ENCODE peak calls at places on chromosome 6, in five cellular contexts. V is ovary; S is neural progenitor cell; I is PC-9; G is CD8-positive, alpha-beta T cell. X is an unnamed sample. For H3K4me1, the result is how much of the 10 kb centered on the place peaks cover.

GRCh38 chr6:119079288-119079809 is 885 bp upstream of the FAM184A start:
- DNase-seq in G (no peak), I (no peak), V (no peak), S (no peak), X (no peak)

GRCh38 chr6:118968416-118968815 is 33.5 kb upstream of the MCM9 start:
- DNase-seq in V (no peak), G (no peak), S (peak), I (no peak), X (no peak)

GRCh38 chr6:139996253-139996834 is 621.9 kb upstream of the CITED2 start:
- DNase-seq in V (no peak), I (no peak), S (peak), G (no peak), X (no peak)

GRCh38 chr6:118216751-118217150 is 309.7 kb downstream of the SLC35F1 start:
- DNase-seq in V (no peak), S (no peak), G (no peak), I (no peak), X (no peak)

GRCh38 chr6:129102741-129103140 is 219.8 kb downstream of the LAMA2 start:
- DNase-seq in V (peak), I (no peak), S (peak), G (no peak), X (peak)

GRCh38 chr6:21533678-21534077 is 59.9 kb upstream of the SOX4 start:
- DNase-seq in V (no peak), G (no peak), S (no peak), I (no peak), X (no peak)

GRCh38 chr6:127083231-127084015 is 35.0 kb upstream of the RSPO3 start:
- DNase-seq in V (no peak), I (no peak), S (no peak), G (no peak), X (no peak)

GRCh38 chr6:83827050-83827449 is 26.1 kb upstream of the RIPPLY2 start:
- DNase-seq in G (no peak), I (no peak), V (no peak), S (peak), X (no peak)

GRCh38 chr6:118771253-118771652 is 119.9 kb upstream of the CEP85L start:
- DNase-seq in V (no peak), S (no peak), G (no peak), I (no peak), X (no peak)

GRCh38 chr6:105272783-105273182 is 93.0 kb upstream of the POPDC3 start:
- DNase-seq in S (peak), G (no peak), V (peak), I (peak), X (no peak)

GRCh38 chr6:4370066-4370465 is 234.7 kb upstream of the ECI2 start:
- DNase-seq in V (no peak), G (no peak), I (no peak), S (no peak), X (no peak)
- H3K27ac ChIP-seq in V (no peak), G (no peak), I (peak), S (no peak), X (no peak)

GRCh38 chr6:135605278-135605790 is 107.8 kb upstream of the AHI1 start:
- DNase-seq in G (no peak), S (no peak), I (no peak), V (no peak), X (no peak)

GRCh38 chr6:135603249-135603648 is 105.7 kb upstream of the AHI1 start:
- DNase-seq in I (no peak), G (no peak), V (no peak), S (no peak), X (no peak)

GRCh38 chr6:135604035-135604865 is 106.7 kb upstream of the AHI1 start:
- DNase-seq in V (no peak), G (no peak), S (no peak), I (no peak), X (no peak)

GRCh38 chr6:135606392-135606791 is 108.9 kb upstream of the AHI1 start:
- DNase-seq in V (no peak), G (no peak), S (no peak), I (no peak), X (no peak)

GRCh38 chr6:135608031-135608430 is 110.5 kb upstream of the AHI1 start:
- DNase-seq in S (no peak), I (no peak), V (no peak), G (no peak), X (no peak)
- H3K4me1 ChIP-seq in S (under half), I (under half), V (under half), G (under half), X (under half)

GRCh38 chr6:142300758-142301251 is 1.0 kb upstream of the ADGRG6 start:
- DNase-seq in S (peak), G (no peak), I (peak), V (no peak), X (no peak)

GRCh38 chr6:142303191-142303564 is 1.4 kb downstream of the ADGRG6 start:
- DNase-seq in V (no peak), S (no peak), G (no peak), I (no peak), X (no peak)

GRCh38 chr6:142301421-142302391 is at the start of gene ADGRG6:
- DNase-seq in I (peak), V (no peak), G (no peak), S (peak), X (peak)

GRCh38 chr6:142304241-142304640 is 2.4 kb downstream of the ADGRG6 start:
- DNase-seq in G (no peak), I (no peak), V (no peak), S (no peak), X (no peak)

GRCh38 chr6:142302427-142303190 is 802 bp downstream of the ADGRG6 start:
- DNase-seq in S (no peak), V (no peak), G (no peak), I (peak), X (no peak)
- H3K27ac ChIP-seq in S (no peak), V (no peak), G (no peak), I (peak), X (no peak)

GRCh38 chr6:112044856-112045255 is 9.0 kb upstream of the CCN6 start:
- DNase-seq in G (no peak), V (no peak), S (no peak), I (no peak), X (no peak)

GRCh38 chr6:112040933-112041332 is 13.0 kb upstream of the CCN6 start:
- DNase-seq in I (no peak), G (no peak), V (no peak), S (no peak), X (no peak)

GRCh38 chr6:112043032-112044007 is 10.6 kb upstream of the CCN6 start:
- DNase-seq in V (peak), G (peak), I (peak), S (peak), X (peak)

GRCh38 chr6:112041535-112041934 is 12.4 kb upstream of the CCN6 start:
- DNase-seq in V (no peak), G (no peak), S (no peak), I (no peak), X (no peak)

DNA sequence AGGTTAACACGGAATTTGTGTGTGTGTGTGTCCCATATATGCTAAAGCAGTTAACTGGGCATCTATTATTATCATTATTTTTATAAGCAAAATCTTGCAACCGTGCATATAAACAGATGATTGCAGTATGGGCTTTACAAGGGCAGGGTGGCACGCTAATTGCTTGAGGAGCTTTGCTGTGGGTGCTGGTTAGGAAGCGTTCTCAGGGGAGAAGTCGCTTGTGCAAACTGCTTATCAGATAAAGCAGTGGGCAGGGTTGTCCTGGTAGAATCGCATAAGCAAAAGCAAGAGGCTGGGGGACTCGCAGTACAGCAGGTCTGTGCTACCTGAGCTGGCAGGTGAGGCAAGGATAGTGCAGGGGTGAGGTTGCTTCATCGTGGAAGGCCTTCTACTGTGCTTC is 9.7 kb upstream of the CCN6 start:
- DNase-seq in S (no peak), I (no peak), V (no peak), G (no peak), X (no peak)
- H3K4me1 ChIP-seq in S (under half), I (under half), V (under half), G (under half), X (under half)

DNA sequence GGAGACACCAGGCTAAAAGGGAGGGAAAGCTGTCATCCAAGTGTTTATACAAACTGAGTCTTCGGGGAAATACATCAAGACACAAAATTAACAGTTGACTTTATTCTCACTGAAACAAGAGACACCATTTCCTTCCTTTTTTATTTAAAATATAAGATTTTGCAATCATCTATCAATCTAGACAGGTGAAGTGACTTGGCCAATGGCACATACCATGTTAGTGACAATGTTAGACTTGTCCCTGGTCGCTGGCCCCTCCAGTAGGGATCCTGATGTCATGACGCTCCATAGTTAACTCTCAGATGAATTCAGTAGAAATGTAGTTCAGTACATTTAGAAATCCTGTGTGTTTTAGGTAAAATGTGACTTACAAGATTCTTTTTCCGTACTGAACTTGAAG is 2.9 kb downstream of the SASH1 start:
- DNase-seq in V (no peak), G (no peak), I (no peak), S (no peak), X (no peak)
- H3K27ac ChIP-seq in V (no peak), G (no peak), I (no peak), S (no peak), X (peak)

DNA sequence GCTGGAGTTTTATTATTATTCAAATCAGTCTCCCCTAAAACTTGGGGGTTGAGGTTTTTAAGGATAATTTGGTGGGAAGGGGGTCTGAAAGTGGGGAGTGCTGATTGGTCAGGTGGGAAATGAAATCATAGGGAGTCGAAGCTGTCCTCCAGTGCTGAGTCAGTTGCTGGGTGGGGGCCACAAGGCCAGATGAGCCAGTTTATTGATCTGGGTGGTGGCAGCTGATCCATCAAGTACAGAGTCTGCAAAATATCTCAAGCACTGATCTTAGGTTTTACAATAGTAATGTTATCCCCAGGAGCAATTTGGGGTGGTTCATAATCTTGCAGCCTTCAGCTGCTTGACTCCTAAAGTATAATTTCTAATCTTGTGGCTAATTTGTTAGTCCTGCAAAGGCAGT is 146.0 kb upstream of the SPACA1 start:
- DNase-seq in V (no peak), S (no peak), G (no peak), I (no peak), X (no peak)
- H3K4me1 ChIP-seq in V (under half), S (under half), G (under half), I (under half), X (under half)

GRCh38 chr6:27156874-27157460 is 90.5 kb upstream of the PRSS16 start:
- DNase-seq in S (peak), V (no peak), I (no peak), G (no peak), X (no peak)
- H3K27ac ChIP-seq in S (no peak), V (no peak), I (peak), G (peak), X (no peak)

DNA sequence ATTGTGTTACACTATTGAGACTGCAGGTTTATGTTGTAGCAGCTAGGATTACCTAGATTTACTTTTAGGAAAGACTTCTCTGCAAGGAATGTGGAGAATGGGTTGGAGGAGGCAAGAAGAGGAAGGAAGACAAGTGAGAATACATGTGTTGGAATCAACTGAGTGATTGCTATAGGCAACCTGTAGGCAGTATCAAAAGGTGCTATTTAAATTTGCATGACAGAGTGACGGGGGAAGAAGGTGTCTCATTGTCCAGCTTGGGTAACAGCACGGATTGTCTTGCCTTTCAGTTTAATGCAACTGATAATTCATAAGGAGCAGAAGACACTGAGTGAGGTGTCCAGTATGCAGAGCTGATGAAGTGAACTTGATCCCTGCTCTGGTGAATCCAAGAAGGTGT is 19.4 kb downstream of the SERPINB9 start:
- DNase-seq in V (no peak), S (no peak), I (no peak), G (no peak), X (no peak)
- H3K4me1 ChIP-seq in V (under half), S (under half), I (under half), G (under half), X (under half)